ENCODE peak calls at places on chromosomes 16 and 17, in four cellular contexts. J is GM04504, N is H9, V is NCI-H460. X is an unnamed sample.
A peak's percentile ranks its signal among the peaks of the same experiment; 100 is the strongest.

GRCh38 chr16:70582280-70582978 is 58.8 kb downstream of the SF3B3 start:
- DNase-seq in J (no peak), N (no peak), V (no peak), X (no peak)

GRCh38 chr16:72800524-72800923 is 247.4 kb downstream of the ZFHX3 start:
- DNase-seq in J (no peak), N (no peak), V (no peak), X (no peak)

GRCh38 chr17:40303706-40304450 is 5.1 kb upstream of the RARA start:
- DNase-seq in J (peak; percentile 68), N (no peak), V (no peak), X (peak; percentile 66)

GRCh38 chr17:71505200-71505599 is 615.6 kb upstream of the SOX9 start:
- DNase-seq in J (no peak), N (no peak), V (no peak), X (no peak)

GRCh38 chr16:57797526-57798266 is 4.6 kb downstream of the KIFC3 start:
- DNase-seq in J (no peak), N (peak; percentile 68), V (no peak), X (no peak)

GRCh38 chr17:50111687-50112655 is 16.8 kb downstream of the PDK2 start:
- DNase-seq in J (no peak), N (peak; percentile 49), V (no peak), X (no peak)

GRCh38 chr16:82954224-82954929 is 327.6 kb downstream of the CDH13 start:
- DNase-seq in J (peak; percentile 28), N (no peak), V (no peak), X (peak; percentile 42)

GRCh38 chr17:4508207-4508606 is 9.5 kb downstream of the SPNS2 start:
- DNase-seq in J (no peak), N (no peak), V (no peak), X (no peak)

GRCh38 chr17:41772218-41772585 is 14.3 kb downstream of the JUP start:
- DNase-seq in J (no peak), N (peak; percentile 89), V (no peak), X (no peak)

GRCh38 chr17:30421592-30421991 is 42.9 kb downstream of the CPD start:
- DNase-seq in J (no peak), N (no peak), V (no peak), X (no peak)

GRCh38 chr16:59773330-59773729 is 1039.2 kb upstream of the GOT2 start:
- DNase-seq in J (no peak), N (no peak), V (no peak), X (no peak)

GRCh38 chr17:29592850-29593545 is at the start of gene ANKRD13B:
- DNase-seq in J (no peak), N (no peak), V (no peak), X (no peak)

GRCh38 chr16:73000907-73001521 is 46.9 kb downstream of the ZFHX3 start:
- DNase-seq in J (no peak), N (no peak), V (no peak), X (no peak)

GRCh38 chr16:49739381-49739780 is 116.5 kb downstream of the ZNF423 start:
- DNase-seq in J (no peak), N (peak; percentile 76), V (no peak), X (no peak)

GRCh38 chr16:886084-886543 is 84.7 kb downstream of the LMF1 start:
- DNase-seq in J (no peak), N (peak; percentile 77), V (no peak), X (no peak)

GRCh38 chr16:64627781-64628180 is 494.1 kb downstream of the CDH11 start:
- DNase-seq in J (no peak), N (no peak), V (no peak), X (no peak)

GRCh38 chr16:1505912-1506311 is 12.8 kb downstream of the TELO2 start:
- DNase-seq in J (no peak), N (no peak), V (no peak), X (no peak)

GRCh38 chr17:42548993-42549755 is 3.5 kb upstream of the HSD17B1 start:
- DNase-seq in J (no peak), N (no peak), V (no peak), X (no peak)

GRCh38 chr16:90046971-90047713 is 27.9 kb upstream of the DBNDD1 start:
- DNase-seq in J (peak; percentile 24), N (peak; percentile 55), V (no peak), X (no peak)

GRCh38 chr17:30299000-30299399 is 7.3 kb upstream of the BLMH start:
- DNase-seq in J (no peak), N (no peak), V (no peak), X (no peak)

GRCh38 chr16:11036868-11037410 is 92.6 kb downstream of the CLEC16A start:
- DNase-seq in J (no peak), N (no peak), V (no peak), X (no peak)

GRCh38 chr16:46765050-46765449 is 16.9 kb upstream of the MYLK3 start:
- DNase-seq in J (peak; percentile 24), N (no peak), V (no peak), X (peak; percentile 70)

GRCh38 chr17:77555110-77555509 is 403.4 kb upstream of the TNRC6C start:
- DNase-seq in J (no peak), N (no peak), V (no peak), X (no peak)

GRCh38 chr16:28875134-28876015 is 2.9 kb upstream of the ATP2A1 start:
- DNase-seq in J (no peak), N (no peak), V (no peak), X (no peak)

GRCh38 chr17:38685485-38685884 is 10.7 kb upstream of the EPOP start:
- DNase-seq in J (no peak), N (peak; percentile 28), V (no peak), X (no peak)

GRCh38 chr16:54282202-54282922 is 4.2 kb downstream of the IRX3 start:
- DNase-seq in J (no peak), N (peak; percentile 63), V (no peak), X (peak; percentile 23)

GRCh38 chr17:68346448-68346847 is 55.2 kb downstream of the ARSG start:
- DNase-seq in J (no peak), N (no peak), V (no peak), X (no peak)

GRCh38 chr16:10862432-10862831 is 14.6 kb upstream of the CIITA start:
- DNase-seq in J (peak; percentile 25), N (no peak), V (peak; percentile 14), X (peak; percentile 76)

X was measured in astrocyte of the cerebellum.